ENCODE peak calls at places on chromosomes 13 and 19, in four cellular contexts. A, L, U and D are unnamed samples.

GRCh38 chr13:99323488-99323887 is 16.3 kb upstream of the GPR183 start:
- DNase-seq in U (no peak), A (no peak), L (no peak), D (no peak)

GRCh38 chr13:73096173-73097117 is 37.6 kb downstream of the KLF5 start:
- DNase-seq in U (no peak), L (no peak), A (no peak), D (no peak)

GRCh38 chr19:1069009-1069779 is 2.2 kb downstream of the ARHGAP45 start:
- DNase-seq in A (peak), L (peak), U (no peak), D (peak)

GRCh38 chr13:108220042-108220441 is 1.9 kb downstream of the ABHD13 start:
- DNase-seq in A (no peak), U (no peak), L (peak), D (no peak)

GRCh38 chr13:36101157-36101556 is 30.0 kb downstream of the DCLK1 start:
- DNase-seq in A (no peak), U (no peak), L (no peak), D (no peak)

GRCh38 chr13:94825507-94825906 is 113.2 kb upstream of the SOX21 start:
- DNase-seq in A (peak), U (peak), L (no peak), D (no peak)

GRCh38 chr13:31090921-31091624 is 70.6 kb downstream of the HSPH1 start:
- DNase-seq in U (no peak), L (peak), A (no peak), D (no peak)

GRCh38 chr13:74290324-74290773 is 156.1 kb upstream of the KLF12 start:
- DNase-seq in L (peak), A (peak), U (peak), D (peak)

GRCh38 chr19:57192064-57192395 is 730 bp downstream of the ZNF264 start:
- DNase-seq in L (no peak), U (no peak), A (no peak), D (peak)

GRCh38 chr13:74168263-74168675 is 34.1 kb upstream of the KLF12 start:
- DNase-seq in A (no peak), U (no peak), L (no peak), D (no peak)

GRCh38 chr13:106566682-106567420 is 1.1 kb downstream of the ARGLU1 start:
- DNase-seq in A (peak), L (peak), U (no peak), D (peak)

GRCh38 chr19:3503036-3503572 is 2.6 kb upstream of the DOHH start:
- DNase-seq in U (no peak), L (no peak), A (no peak), D (no peak)

GRCh38 chr19:11364935-11365334 is 9.5 kb upstream of the SWSAP1 start:
- DNase-seq in L (no peak), U (no peak), A (no peak), D (no peak)

GRCh38 chr13:61146158-61146557 is 269.5 kb downstream of the PCDH20 start:
- DNase-seq in A (no peak), L (no peak), U (no peak), D (no peak)

GRCh38 chr19:5880604-5881078 is 10.3 kb upstream of the FUT5 start:
- DNase-seq in A (peak), U (no peak), L (no peak), D (no peak)

GRCh38 chr19:7483720-7484201 is 5.1 kb downstream of the PEX11G start:
- DNase-seq in A (no peak), U (no peak), L (no peak), D (no peak)

GRCh38 chr13:113631341-113632095 is 26.5 kb downstream of the ATP4B start:
- DNase-seq in U (no peak), L (no peak), A (no peak), D (no peak)

GRCh38 chr13:21673592-21674270 is 2.9 kb downstream of the FGF9 start:
- DNase-seq in L (peak), A (no peak), U (no peak), D (peak)

GRCh38 chr19:3028305-3029069 is 593 bp downstream of the TLE2 start:
- DNase-seq in A (no peak), U (no peak), L (no peak), D (no peak)

GRCh38 chr13:75299913-75300862 is 181.8 kb downstream of the TBC1D4 start:
- DNase-seq in L (peak), U (no peak), A (no peak), D (no peak)

GRCh38 chr13:40230833-40231266 is 435.6 kb downstream of the FOXO1 start:
- DNase-seq in A (no peak), U (no peak), L (no peak), D (no peak)

GRCh38 chr19:41578886-41579285 is 2.9 kb downstream of the CEACAM21 start:
- DNase-seq in U (no peak), L (no peak), A (no peak), D (no peak)

GRCh38 chr19:17406887-17407196 is 1.4 kb upstream of the BST2 start:
- DNase-seq in L (peak), A (no peak), U (no peak), D (peak)

GRCh38 chr19:29371766-29372415 is 153.9 kb upstream of the VSTM2B start:
- DNase-seq in L (no peak), A (no peak), U (no peak), D (no peak)

GRCh38 chr13:112532837-112533745 is 54.9 kb downstream of the TUBGCP3 start:
- DNase-seq in U (no peak), A (no peak), L (no peak), D (peak)

GRCh38 chr13:51619614-51620013 is 35.4 kb downstream of the WDFY2 start:
- DNase-seq in U (no peak), A (no peak), L (peak), D (peak)

GRCh38 chr19:4759388-4760284 is 31.9 kb upstream of the FEM1A start:
- DNase-seq in A (peak), L (peak), U (peak), D (peak)

GRCh38 chr19:1006711-1007398 is 6.6 kb downstream of the GRIN3B start:
- DNase-seq in L (no peak), U (no peak), A (no peak), D (no peak)

GRCh38 chr19:47243364-47243775 is 12.4 kb upstream of the BBC3 start:
- DNase-seq in L (no peak), A (no peak), U (no peak), D (no peak)

GRCh38 chr13:46181799-46182490 is at the start of gene LCP1:
- DNase-seq in A (no peak), L (peak), U (no peak), D (peak)

GRCh38 chr13:86591862-86592261 is 792.6 kb upstream of the SLITRK6 start:
- DNase-seq in U (no peak), L (no peak), A (no peak), D (no peak)

GRCh38 chr13:97307882-97308624 is 85.9 kb downstream of the MBNL2 start:
- DNase-seq in L (no peak), U (no peak), A (peak), D (no peak)

GRCh38 chr19:18502633-18503294 is 19.1 kb downstream of the ELL start:
- DNase-seq in U (no peak), L (no peak), A (no peak), D (no peak)

GRCh38 chr13:47039106-47039505 is 142.3 kb upstream of the HTR2A start:
- DNase-seq in U (no peak), L (no peak), A (no peak), D (no peak)

GRCh38 chr19:8095354-8095886 is 42.9 kb downstream of the CCL25 start:
- DNase-seq in A (no peak), L (no peak), U (no peak), D (no peak)

GRCh38 chr19:7442423-7442822 is 46.4 kb downstream of the PEX11G start:
- DNase-seq in A (peak), L (no peak), U (no peak), D (no peak)

GRCh38 chr19:6536138-6536671 is 5.4 kb downstream of the TNFSF9 start:
- DNase-seq in L (peak), A (no peak), U (no peak), D (peak)

GRCh38 chr13:112144616-112145220 is 77.8 kb downstream of the SOX1 start:
- DNase-seq in A (no peak), U (no peak), L (no peak), D (no peak)

GRCh38 chr13:27171244-27171829 is at the start of gene USP12:
- DNase-seq in U (peak), L (peak), A (peak), D (peak)
- TF ChIP-seq CTCF in U (peak), L (peak), A (peak), D (no peak)

GRCh38 chr19:12825259-12826131 is 8.9 kb downstream of the RTBDN start:
- DNase-seq in L (no peak), A (no peak), U (no peak), D (peak)
- TF ChIP-seq CTCF in L (no peak), A (peak), U (no peak), D (peak)

GRCh38 chr13:50072676-50073075 is 57.4 kb downstream of the KCNRG start:
- DNase-seq in A (no peak), U (no peak), L (no peak), D (no peak)

GRCh38 chr13:50069255-50069654 is 54.0 kb downstream of the KCNRG start:
- DNase-seq in A (no peak), U (no peak), L (no peak), D (no peak)

GRCh38 chr13:50065712-50066111 is 50.5 kb downstream of the KCNRG start:
- DNase-seq in L (no peak), U (no peak), A (no peak), D (no peak)

GRCh38 chr13:50071399-50071798 is 56.2 kb downstream of the KCNRG start:
- DNase-seq in L (no peak), U (no peak), A (no peak), D (no peak)

GRCh38 chr13:50068508-50068907 is 53.3 kb downstream of the KCNRG start:
- DNase-seq in L (no peak), U (no peak), A (no peak), D (no peak)
- TF ChIP-seq CTCF in L (no peak), U (no peak), A (no peak), D (no peak)

DNA sequence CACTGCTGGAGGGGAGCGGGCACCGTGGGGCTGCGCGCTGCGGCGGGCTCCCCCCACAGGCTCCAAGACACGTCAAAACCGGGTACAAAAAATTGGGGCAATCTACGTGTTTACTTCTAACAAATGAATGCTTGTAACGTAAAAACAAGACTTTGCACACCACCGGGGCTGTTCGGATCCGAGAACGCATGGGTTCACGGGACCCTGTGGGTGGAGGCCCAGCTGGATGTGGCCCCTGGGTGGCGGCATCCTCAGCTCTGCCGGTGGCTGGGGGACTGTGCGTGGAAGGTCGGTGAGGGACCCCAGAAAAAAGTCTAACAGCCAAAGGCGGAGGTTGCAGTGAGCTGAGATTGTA is 10.3 kb upstream of the SLC7A10 start:
- DNase-seq in L (no peak), A (no peak), U (no peak), D (no peak)
- TF ChIP-seq CTCF in L (no peak), A (no peak), U (no peak), D (no peak)